ENCODE peak calls at places on chromosomes 16 and 17, in five cellular contexts. J is stimulated activated CD8-positive, alpha-beta memory T cell treated with anti-CD3 and anti-CD28 coated beads, Interleukin-4, amount 100 ng/mL, for 24 hours; X is WTC11; I is NCI-H1105 treated with DMSO at 0.1 percent for 48 hours; Q is adrenal gland. K is an unnamed sample.

GRCh38 chr16:3050487-3050886 is 4.1 kb downstream of the MMP25 start:
- DNase-seq in J (no peak), X (no peak), I (no peak), Q (no peak), K (no peak)

GRCh38 chr17:60960398-60961065 is 282.9 kb downstream of the BCAS3 start:
- DNase-seq in J (no peak), X (no peak), I (no peak), Q (no peak), K (no peak)

GRCh38 chr17:5630434-5630833 is 46.1 kb upstream of the NLRP1 start:
- DNase-seq in J (no peak), X (no peak), I (no peak), Q (no peak), K (peak)

GRCh38 chr17:39662551-39663339 is 2.4 kb upstream of the TCAP start:
- DNase-seq in J (no peak), X (peak), I (no peak), Q (no peak), K (no peak)

GRCh38 chr17:75457047-75457654 is 716 bp downstream of the TMEM94 start:
- DNase-seq in J (no peak), X (peak), I (peak), Q (peak), K (peak)

GRCh38 chr16:67535201-67535600 is 6.6 kb downstream of the RIPOR1 start:
- DNase-seq in J (no peak), X (no peak), I (no peak), Q (no peak), K (no peak)

GRCh38 chr17:74466785-74467158 is 338 bp downstream of the CD300A start:
- DNase-seq in J (no peak), X (no peak), I (no peak), Q (no peak), K (no peak)

GRCh38 chr16:50279142-50279865 is 13.0 kb downstream of the ADCY7 start:
- DNase-seq in J (no peak), X (no peak), I (no peak), Q (peak), K (peak)

GRCh38 chr17:8707591-8708453 is 36.8 kb downstream of the CCDC42 start:
- DNase-seq in J (no peak), X (no peak), I (no peak), Q (no peak), K (no peak)

GRCh38 chr16:16780588-16780987 is 401.6 kb downstream of the NPIPA7 start:
- DNase-seq in J (no peak), X (no peak), I (no peak), Q (no peak), K (no peak)

GRCh38 chr16:20510323-20510722 is 59.0 kb downstream of the ACSM2A start:
- DNase-seq in J (no peak), X (no peak), I (no peak), Q (no peak), K (peak)

GRCh38 chr17:15999141-15999973 is at the start of the genes TTC19 and ZSWIM7:
- DNase-seq in J (peak), X (peak), I (peak), Q (peak), K (peak)

GRCh38 chr17:73166731-73167581 is 2.1 kb downstream of the SSTR2 start:
- DNase-seq in J (no peak), X (no peak), I (no peak), Q (no peak), K (peak)

GRCh38 chr16:47460301-47460754 is 535 bp downstream of the ITFG1 start:
- DNase-seq in J (no peak), X (no peak), I (peak), Q (no peak), K (peak)

GRCh38 chr16:84999857-85000480 is 11.4 kb downstream of the ZDHHC7 start:
- DNase-seq in J (no peak), X (no peak), I (no peak), Q (no peak), K (no peak)

GRCh38 chr17:28426081-28426519 is 20.1 kb upstream of the SLC46A1 start:
- DNase-seq in J (no peak), X (peak), I (no peak), Q (no peak), K (no peak)

GRCh38 chr16:29673501-29673900 is 5.5 kb upstream of the QPRT start:
- DNase-seq in J (no peak), X (no peak), I (no peak), Q (no peak), K (no peak)

GRCh38 chr16:82452002-82452741 is 174.6 kb upstream of the CDH13 start:
- DNase-seq in J (no peak), X (no peak), I (peak), Q (no peak), K (peak)

GRCh38 chr17:48333034-48333491 is 97.0 kb downstream of the SKAP1 start:
- DNase-seq in J (no peak), X (no peak), I (no peak), Q (no peak), K (peak)

GRCh38 chr16:12111819-12112218 is 135.3 kb downstream of the SNX29 start:
- DNase-seq in J (no peak), X (no peak), I (no peak), Q (no peak), K (no peak)

GRCh38 chr16:50685456-50686058 is 4.4 kb upstream of the SNX20 start:
- DNase-seq in J (no peak), X (no peak), I (no peak), Q (peak), K (no peak)

GRCh38 chr17:37212184-37212583 is 163.6 kb upstream of the C17orf78 start:
- DNase-seq in J (no peak), X (no peak), I (peak), Q (no peak), K (no peak)

GRCh38 chr16:77307764-77308561 is 108.8 kb downstream of the SYCE1L start:
- DNase-seq in J (no peak), X (no peak), I (no peak), Q (no peak), K (peak)

GRCh38 chr16:50884066-50884860 is 142.4 kb downstream of the CYLD start:
- DNase-seq in J (peak), X (peak), I (no peak), Q (peak), K (no peak)

GRCh38 chr16:53091508-53092211 is 36.9 kb downstream of the CHD9 start:
- DNase-seq in J (no peak), X (peak), I (peak), Q (peak), K (peak)

GRCh38 chr16:17149904-17150483 is 320.8 kb downstream of the XYLT1 start:
- DNase-seq in J (no peak), X (no peak), I (no peak), Q (peak), K (no peak)

GRCh38 chr16:78421244-78421661 is 321.8 kb downstream of the WWOX start:
- DNase-seq in J (no peak), X (no peak), I (no peak), Q (no peak), K (no peak)

GRCh38 chr16:72202014-72202413 is 30.1 kb upstream of the PMFBP1 start:
- DNase-seq in J (no peak), X (no peak), I (no peak), Q (no peak), K (peak)

GRCh38 chr17:5592382-5592781 is 8.1 kb upstream of the NLRP1 start:
- DNase-seq in J (no peak), X (no peak), I (peak), Q (no peak), K (peak)

GRCh38 chr16:72939247-72939646 is 108.7 kb downstream of the ZFHX3 start:
- DNase-seq in J (no peak), X (no peak), I (no peak), Q (peak), K (no peak)

GRCh38 chr17:66661411-66661843 is 173.5 kb upstream of the CACNG5 start:
- DNase-seq in J (no peak), X (no peak), I (peak), Q (peak), K (peak)

GRCh38 chr17:43530303-43531081 is 15.6 kb downstream of the ETV4 start:
- DNase-seq in J (no peak), X (peak), I (peak), Q (peak), K (peak)

GRCh38 chr17:79950711-79951110 is 85.0 kb downstream of the TBC1D16 start:
- DNase-seq in J (no peak), X (no peak), I (no peak), Q (no peak), K (no peak)

K was measured in kidney tubule cell.